ENCODE peak calls at places on chromosomes 16 and 17, in four cellular contexts. L is H1, U is ascending aorta, V is left lung. O is an unnamed sample.

GRCh38 chr16:54801445-54801844 is 129.2 kb upstream of the IRX5 start:
- DNase-seq in V (no peak), U (no peak), L (no peak), O (no peak)

GRCh38 chr17:57440522-57441269 is 184.4 kb downstream of the MSI2 start:
- DNase-seq in L (peak), V (no peak), U (peak), O (peak)

GRCh38 chr16:79176987-79177386 is 423.6 kb downstream of the MAF start:
- DNase-seq in U (no peak), V (no peak), L (no peak), O (no peak)

GRCh38 chr17:4340914-4341615 is 25.4 kb downstream of the UBE2G1 start:
- DNase-seq in U (no peak), V (no peak), L (no peak), O (no peak)

GRCh38 chr17:31510273-31511175 is 119.0 kb downstream of the RAB11FIP4 start:
- DNase-seq in V (no peak), L (no peak), U (peak), O (peak)

GRCh38 chr17:28675485-28675884 is 13.5 kb downstream of the SUPT6H start:
- DNase-seq in U (no peak), V (no peak), L (no peak), O (no peak)

GRCh38 chr16:2854700-2855309 is 3.2 kb downstream of the PRSS22 start:
- DNase-seq in U (no peak), V (no peak), L (no peak), O (no peak)

GRCh38 chr16:28292731-28293588 is 635 bp downstream of the SBK1 start:
- DNase-seq in U (no peak), L (no peak), V (no peak), O (no peak)

GRCh38 chr17:68961204-68961893 is 6.2 kb upstream of the ABCA8 start:
- DNase-seq in V (no peak), U (no peak), L (no peak), O (no peak)

GRCh38 chr17:79006001-79006400 is 3.6 kb downstream of the CANT1 start:
- DNase-seq in U (no peak), L (no peak), V (peak), O (peak)

GRCh38 chr16:55418586-55418985 is 60.4 kb upstream of the MMP2 start:
- DNase-seq in L (no peak), U (no peak), V (no peak), O (no peak)

GRCh38 chr16:21554795-21555585 is 44.4 kb upstream of the METTL9 start:
- DNase-seq in L (peak), V (peak), U (no peak), O (peak)

GRCh38 chr17:32496348-32497078 is 9.7 kb downstream of the CDK5R1 start:
- DNase-seq in V (peak), L (no peak), U (no peak), O (no peak)

GRCh38 chr17:77322534-77323412 is 182.0 kb downstream of the SEC14L1 start:
- DNase-seq in L (no peak), V (peak), U (peak), O (peak)

GRCh38 chr17:39181303-39181702 is 15.3 kb upstream of the ARL5C start:
- DNase-seq in V (no peak), U (no peak), L (no peak), O (no peak)

GRCh38 chr16:11045846-11046245 is 101.5 kb downstream of the CLEC16A start:
- DNase-seq in L (no peak), U (no peak), V (no peak), O (no peak)

DNA sequence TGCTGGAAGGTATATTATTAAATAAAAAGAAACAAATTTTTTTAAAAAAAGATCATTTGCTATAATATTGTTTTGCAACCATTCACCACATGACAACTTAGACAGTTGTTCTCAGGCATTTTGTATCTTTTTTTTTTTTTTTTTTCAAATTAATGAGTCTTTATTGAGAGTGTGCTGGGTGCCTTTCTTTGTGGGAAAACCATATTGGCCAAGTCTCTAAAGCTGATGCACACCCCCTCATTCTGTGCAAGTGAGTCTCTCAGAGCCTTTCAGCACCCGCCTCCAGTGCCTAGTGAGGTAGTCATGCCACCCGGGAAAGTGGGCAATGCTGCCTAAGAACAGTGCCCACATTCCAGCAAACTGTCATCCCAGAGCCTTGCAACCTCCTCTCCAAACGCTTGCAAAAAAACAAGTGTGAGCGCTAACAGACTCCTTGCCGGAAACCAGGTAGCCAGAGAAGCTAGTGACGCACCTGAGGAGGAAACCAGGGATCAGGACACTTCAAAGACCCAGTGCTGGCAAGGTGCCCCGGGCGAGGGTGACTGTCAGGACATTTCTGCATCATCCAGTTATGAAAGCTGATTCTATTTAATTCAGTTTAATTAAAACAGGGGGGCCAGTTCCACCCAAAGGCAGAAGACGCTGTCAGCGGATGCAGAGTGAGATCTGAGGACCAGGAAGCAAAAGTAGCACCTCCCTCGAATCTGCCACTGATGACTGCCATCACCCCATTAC is 34.9 kb downstream of the SMARCE1 start:
- DNase-seq in L (no peak), V (no peak), U (no peak), O (no peak)
- H3K27ac ChIP-seq in L (no peak), V (no peak), U (no peak), O (no peak)

DNA sequence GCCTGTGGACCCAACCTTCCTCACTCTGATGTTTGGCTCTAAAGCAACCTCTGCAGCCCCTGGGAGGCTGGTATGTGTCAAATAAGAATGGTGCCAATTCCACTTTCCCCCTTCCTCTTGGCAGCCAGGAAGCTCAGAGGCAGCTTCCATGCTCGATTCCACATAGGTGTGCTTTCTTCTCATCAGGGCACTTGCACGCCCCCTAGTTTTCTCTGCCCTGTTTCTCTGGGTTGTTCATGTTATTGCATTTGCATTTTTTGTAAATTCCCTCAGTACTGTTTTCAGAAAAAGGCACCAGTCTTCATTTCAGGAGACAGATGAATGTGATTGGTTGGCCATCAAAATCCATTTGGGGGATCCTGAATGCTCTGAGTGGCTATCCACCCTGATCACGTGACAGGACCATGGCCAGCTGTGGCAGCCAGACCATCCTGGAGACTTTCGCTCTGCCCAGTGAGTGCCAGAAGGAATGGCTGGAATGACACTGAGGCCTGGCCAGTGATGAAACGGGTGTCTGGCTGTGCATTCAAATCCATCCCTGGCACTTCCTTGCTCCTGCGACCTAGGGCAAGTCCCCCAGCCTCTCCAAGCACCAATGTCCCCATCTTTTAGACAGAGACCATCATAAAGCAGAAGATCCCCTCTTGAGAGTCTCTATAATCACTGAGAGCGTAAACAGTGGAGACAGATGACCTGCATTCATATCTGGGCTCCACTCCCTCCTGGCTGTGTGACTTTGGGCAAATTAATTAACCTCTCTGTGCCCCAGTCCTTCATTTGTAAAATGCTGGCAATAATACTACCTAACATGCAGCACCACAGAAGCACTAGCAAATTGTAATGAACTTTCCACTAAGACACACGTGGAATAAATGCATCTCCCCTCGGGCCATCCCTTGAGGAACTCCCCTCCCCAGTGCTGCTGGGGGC is 56.4 kb downstream of the CNGB1 start:
- DNase-seq in V (no peak), U (no peak), L (no peak), O (no peak)
- TF ChIP-seq CTCF in V (no peak), U (no peak), L (no peak), O (no peak)

GRCh38 chr16:49859139-49859947 is 3.4 kb upstream of the ZNF423 start:
- DNase-seq in L (no peak), V (no peak), U (no peak), O (peak)
- H3K27ac ChIP-seq in L (no peak), V (peak), U (peak), O (peak)

DNA sequence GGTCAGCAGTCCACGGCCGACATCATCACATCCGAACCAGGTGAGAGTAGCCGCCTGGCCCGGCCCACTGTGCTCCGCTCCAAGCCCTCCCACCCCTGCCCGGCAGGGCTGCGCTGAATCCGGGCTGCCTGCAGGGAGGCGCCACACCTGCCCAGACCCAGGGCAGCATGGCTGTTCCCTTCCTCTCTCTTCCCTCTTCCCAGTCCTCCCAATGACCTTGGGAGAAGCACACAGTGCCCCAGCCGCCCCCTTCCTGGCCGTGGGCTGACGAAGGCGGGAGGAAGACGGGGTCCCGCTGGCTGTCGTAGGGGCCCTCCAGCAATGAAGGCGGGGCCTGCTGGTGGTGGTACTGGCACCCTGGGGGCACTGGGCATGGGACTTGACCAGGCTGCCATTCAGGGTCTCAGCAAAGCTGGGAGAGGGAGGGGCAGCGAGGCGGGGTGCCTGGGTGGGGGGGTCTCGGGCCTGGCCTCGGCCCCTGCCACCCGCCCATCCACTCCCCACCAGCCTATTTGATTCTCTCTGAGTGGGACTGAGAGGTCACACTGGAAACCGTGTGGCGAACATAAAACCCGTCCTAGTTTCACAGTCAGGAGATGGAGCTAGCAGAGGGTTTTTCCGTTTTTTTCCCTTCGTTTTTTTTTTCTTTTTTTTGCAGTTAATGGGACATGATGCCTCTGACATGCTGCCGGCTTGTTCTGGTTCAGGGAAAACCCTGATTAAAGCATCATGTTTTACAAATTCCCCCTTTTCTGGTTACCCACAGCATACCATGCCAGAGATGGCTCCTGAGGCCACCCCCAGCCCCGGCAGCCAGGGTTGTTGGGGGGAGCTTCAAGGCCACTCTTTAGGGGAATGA is 50.6 kb downstream of the BAHCC1 start:
- DNase-seq in U (no peak), L (no peak), V (no peak), O (no peak)
- TF ChIP-seq CTCF in U (no peak), L (peak), V (no peak), O (no peak)

DNA sequence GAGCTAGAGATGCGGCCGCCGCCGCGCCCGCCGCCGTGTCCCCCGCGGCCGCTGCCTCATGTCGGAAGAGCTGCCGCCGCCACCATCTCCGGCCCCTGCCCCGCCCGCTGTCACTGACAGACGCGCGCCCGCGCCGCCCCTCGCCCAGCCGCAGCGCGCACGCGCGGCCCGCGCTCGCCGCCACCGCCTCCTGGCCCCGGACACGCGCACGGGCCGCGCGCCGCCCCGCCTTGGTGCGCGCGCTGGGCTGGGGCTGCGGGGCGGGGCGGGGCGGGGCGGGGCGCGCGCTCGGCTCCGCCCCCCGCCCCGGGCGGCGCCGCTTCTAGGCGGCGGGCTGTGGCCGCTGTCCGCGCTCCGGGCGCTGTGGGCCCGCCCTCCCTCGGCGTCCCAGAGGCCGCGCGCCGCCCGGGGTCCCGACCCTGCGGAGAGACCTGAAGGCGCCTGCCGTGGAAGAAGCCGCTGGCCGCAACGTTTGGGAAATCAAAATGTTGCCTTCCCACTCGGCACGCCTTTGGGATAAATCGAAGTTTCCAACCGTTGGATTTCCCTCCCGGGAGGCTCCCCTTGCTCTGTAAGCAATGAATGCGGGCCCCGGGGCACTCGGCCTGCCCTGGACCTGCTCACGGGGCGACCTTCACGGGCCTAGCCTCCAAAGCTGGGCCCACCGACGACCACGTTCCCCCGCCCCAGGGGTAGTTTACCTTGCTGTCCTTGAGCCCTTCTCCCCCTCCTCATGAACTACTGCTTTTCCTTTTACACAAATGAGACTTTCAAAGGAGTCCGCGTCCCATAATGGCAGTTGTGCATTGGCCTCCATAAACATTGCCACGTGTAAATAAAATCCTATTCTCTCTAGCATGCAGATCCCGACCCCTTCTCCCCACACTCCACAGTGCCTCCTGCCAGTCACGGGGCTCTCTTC is at the start of gene ADCY9:
- DNase-seq in V (peak), U (no peak), L (no peak), O (peak)
- H3K27ac ChIP-seq in V (peak), U (peak), L (no peak), O (peak)

GRCh38 chr17:1275205-1275961 is 4.1 kb upstream of the TRARG1 start:
- DNase-seq in U (no peak), L (no peak), V (no peak), O (no peak)

GRCh38 chr17:1273492-1274242 is 3.4 kb downstream of the BHLHA9 start:
- DNase-seq in V (no peak), L (no peak), U (no peak), O (no peak)

GRCh38 chr17:1272701-1273100 is 2.5 kb downstream of the BHLHA9 start:
- DNase-seq in V (no peak), L (no peak), U (no peak), O (no peak)

GRCh38 chr17:1274243-1274608 is 4.0 kb downstream of the BHLHA9 start:
- DNase-seq in V (no peak), U (no peak), L (no peak), O (peak)

GRCh38 chr17:1275962-1276736 is 3.3 kb upstream of the TRARG1 start:
- DNase-seq in U (no peak), V (peak), L (no peak), O (peak)
- TF ChIP-seq CTCF in U (peak), V (peak), L (peak), O (peak)

GRCh38 chr16:4664538-4665418 is 28.6 kb upstream of the NUDT16L1 start:
- DNase-seq in U (no peak), V (peak), L (no peak), O (peak)
- H3K27ac ChIP-seq in U (no peak), V (peak), L (no peak), O (no peak)

GRCh38 chr17:48322060-48322459 is 108.0 kb downstream of the SKAP1 start:
- DNase-seq in V (no peak), L (no peak), U (no peak), O (no peak)
- TF ChIP-seq CTCF in V (no peak), L (no peak), U (no peak), O (no peak)

O was measured in testis.